ENCODE peak calls at places on chromosomes 2 and 18, in six cellular contexts. X is epithelial cell of esophagus; L is psoas muscle; R is activated CD8-positive, alpha-beta T cell treated with anti-CD3 and anti-CD28 coated beads for 36 hours; M is CD14-positive monocyte; I is tibial nerve. T is an unnamed sample.

GRCh38 chr2:160270571-160271113 is 70.6 kb upstream of the ITGB6 start:
- DNase-seq in X (peak), L (no peak), R (no peak), M (no peak), I (peak), T (no peak)

GRCh38 chr2:224042191-224042696 is 3.2 kb upstream of the SERPINE2 start:
- DNase-seq in X (no peak), L (no peak), R (no peak), M (no peak), I (no peak), T (no peak)

GRCh38 chr2:203002054-203002821 is 12.4 kb upstream of the NBEAL1 start:
- DNase-seq in X (peak), L (no peak), R (no peak), M (no peak), I (no peak), T (no peak)

GRCh38 chr2:234983011-234983726 is 31.4 kb downstream of the SH3BP4 start:
- DNase-seq in X (no peak), L (peak), R (no peak), M (no peak), I (no peak), T (no peak)

GRCh38 chr18:48937869-48938750 is 12.7 kb downstream of the SMAD7 start:
- DNase-seq in X (no peak), L (no peak), R (no peak), M (no peak), I (no peak), T (no peak)

GRCh38 chr2:226635221-226635620 is 164.4 kb downstream of the IRS1 start:
- DNase-seq in X (no peak), L (no peak), R (no peak), M (no peak), I (no peak), T (no peak)

GRCh38 chr2:69309336-69310048 is 77.5 kb downstream of the GFPT1 start:
- DNase-seq in X (peak), L (no peak), R (no peak), M (no peak), I (no peak), T (no peak)

GRCh38 chr18:73679941-73680700 is 467.5 kb downstream of the FBXO15 start:
- DNase-seq in X (peak), L (no peak), R (no peak), M (no peak), I (no peak), T (no peak)

GRCh38 chr2:73938761-73939352 is 12.2 kb downstream of the DGUOK start:
- DNase-seq in X (peak), L (no peak), R (peak), M (no peak), I (no peak), T (no peak)

GRCh38 chr2:120545521-120546076 is 190.1 kb upstream of the GLI2 start:
- DNase-seq in X (no peak), L (no peak), R (no peak), M (no peak), I (no peak), T (no peak)

GRCh38 chr2:125033871-125034270 is 1008.8 kb downstream of the CNTNAP5 start:
- DNase-seq in X (no peak), L (no peak), R (no peak), M (no peak), I (no peak), T (no peak)

GRCh38 chr2:73283545-73284295 is 558 bp downstream of the FBXO41 start:
- DNase-seq in X (no peak), L (no peak), R (peak), M (no peak), I (no peak), T (no peak)

GRCh38 chr2:3785220-3785889 is 82.0 kb downstream of the DCDC2C start:
- DNase-seq in X (peak), L (no peak), R (no peak), M (no peak), I (no peak), T (no peak)

GRCh38 chr2:218216674-218217365 is at the start of gene ARPC2:
- DNase-seq in X (peak), L (peak), R (peak), M (peak), I (peak), T (peak)
- TF ChIP-seq CTCF in X (no peak), L (peak), R (no peak), M (no peak), I (no peak), T (no peak)

GRCh38 chr18:56990678-56991077 is 156.2 kb upstream of the BOD1L2 start:
- DNase-seq in X (no peak), L (no peak), R (no peak), M (no peak), I (no peak), T (no peak)

GRCh38 chr18:56999823-57000222 is 147.1 kb upstream of the BOD1L2 start:
- DNase-seq in X (no peak), L (no peak), R (no peak), M (no peak), I (no peak), T (no peak)

GRCh38 chr18:56997200-56997599 is 149.7 kb upstream of the BOD1L2 start:
- DNase-seq in X (no peak), L (no peak), R (no peak), M (no peak), I (no peak), T (no peak)

GRCh38 chr18:56992777-56993176 is 154.1 kb upstream of the BOD1L2 start:
- DNase-seq in X (peak), L (no peak), R (no peak), M (no peak), I (no peak), T (no peak)

GRCh38 chr18:56995579-56996194 is 151.2 kb upstream of the BOD1L2 start:
- DNase-seq in X (no peak), L (no peak), R (no peak), M (no peak), I (no peak), T (no peak)
- TF ChIP-seq CTCF in X (no peak), L (no peak), R (no peak), M (no peak), I (no peak), T (no peak)

GRCh38 chr2:79511320-79511951 is 1.4 kb upstream of the CTNNA2 start:
- DNase-seq in X (peak), L (no peak), R (peak), M (no peak), I (no peak), T (peak)

DNA sequence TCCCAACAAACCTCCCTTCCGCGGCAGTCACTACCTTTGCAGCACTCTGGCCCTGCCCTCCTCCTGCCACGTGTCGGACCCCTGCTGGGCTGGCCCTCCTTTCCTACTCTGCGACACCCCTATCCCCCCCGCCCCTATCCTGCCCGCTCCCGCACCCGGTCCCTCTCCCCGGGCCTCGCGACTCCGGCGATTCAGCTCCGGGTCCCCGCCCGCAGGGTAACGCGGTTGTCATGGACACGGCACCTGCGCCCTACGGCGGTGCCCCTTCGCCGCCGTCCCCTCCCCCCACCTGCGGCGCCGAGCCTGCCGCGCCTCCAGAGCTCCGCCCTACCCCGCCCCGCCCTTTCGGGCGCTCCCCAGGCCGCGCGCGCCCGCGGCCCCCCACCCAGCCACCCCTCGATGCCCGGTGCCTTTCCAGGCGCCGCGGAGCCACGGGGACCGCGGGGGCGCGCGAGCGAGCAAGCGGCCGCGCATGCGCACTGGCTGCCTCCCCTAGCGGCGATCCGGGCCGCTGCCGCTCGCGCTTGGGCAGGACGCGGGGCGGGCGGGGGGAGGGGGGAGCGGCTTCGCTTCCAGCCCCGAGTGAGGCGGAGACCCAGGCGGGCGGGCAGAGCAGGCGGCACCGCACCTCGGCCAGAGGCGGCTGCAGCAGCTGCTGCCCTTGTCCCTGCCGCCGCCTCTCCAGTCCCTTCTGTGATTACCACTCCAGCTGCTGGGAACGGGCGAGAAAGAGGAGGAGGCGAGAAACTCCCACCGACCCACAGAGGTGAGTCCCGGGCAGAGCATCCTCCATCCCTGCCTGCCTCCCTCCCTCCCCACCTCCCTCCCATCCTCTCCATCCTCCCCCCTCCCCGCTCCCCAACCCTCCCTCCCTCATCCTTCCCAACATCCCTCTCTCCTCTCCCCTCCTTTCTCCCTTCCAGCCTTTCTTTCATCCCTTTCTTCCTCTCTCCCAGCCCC is at the start of gene CTNNA2:
- DNase-seq in X (peak), L (no peak), R (peak), M (no peak), I (no peak), T (peak)
- TF ChIP-seq CTCF in X (no peak), L (no peak), R (no peak), M (no peak), I (no peak), T (no peak)

GRCh38 chr2:1584691-1585485 is 159.4 kb downstream of the PXDN start:
- DNase-seq in X (no peak), L (no peak), R (no peak), M (no peak), I (no peak), T (no peak)
- TF ChIP-seq CTCF in X (no peak), L (no peak), R (no peak), M (no peak), I (no peak), T (no peak)

DNA sequence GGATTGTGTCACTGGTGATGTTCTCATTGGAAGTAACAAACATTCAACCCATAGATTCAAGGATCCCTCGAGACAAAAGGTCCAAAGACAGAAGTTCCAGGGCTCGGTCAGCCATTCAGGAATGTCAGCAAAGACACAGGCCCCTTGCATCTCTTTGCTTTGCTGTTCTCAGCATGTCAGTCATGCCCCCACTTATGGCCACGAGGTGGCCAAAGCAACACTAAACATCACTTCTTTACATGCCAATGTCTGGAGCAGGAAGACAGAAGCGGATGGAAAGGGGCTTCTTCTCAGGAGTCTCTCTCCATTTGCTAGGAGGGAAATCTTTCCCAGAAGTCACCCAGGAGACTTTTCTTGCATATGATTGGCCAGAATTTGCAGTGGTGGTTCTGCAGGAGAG is 191.6 kb upstream of the SP5 start:
- DNase-seq in X (no peak), L (no peak), R (no peak), M (no peak), I (no peak), T (no peak)
- TF ChIP-seq CTCF in X (no peak), L (no peak), R (no peak), M (no peak), I (no peak), T (no peak)

GRCh38 chr2:236858661-236859060 is 227.0 kb upstream of the COPS8 start:
- DNase-seq in X (no peak), L (no peak), R (no peak), M (no peak), I (no peak), T (no peak)
- TF ChIP-seq CTCF in X (no peak), L (no peak), R (no peak), M (no peak), I (no peak), T (no peak)

DNA sequence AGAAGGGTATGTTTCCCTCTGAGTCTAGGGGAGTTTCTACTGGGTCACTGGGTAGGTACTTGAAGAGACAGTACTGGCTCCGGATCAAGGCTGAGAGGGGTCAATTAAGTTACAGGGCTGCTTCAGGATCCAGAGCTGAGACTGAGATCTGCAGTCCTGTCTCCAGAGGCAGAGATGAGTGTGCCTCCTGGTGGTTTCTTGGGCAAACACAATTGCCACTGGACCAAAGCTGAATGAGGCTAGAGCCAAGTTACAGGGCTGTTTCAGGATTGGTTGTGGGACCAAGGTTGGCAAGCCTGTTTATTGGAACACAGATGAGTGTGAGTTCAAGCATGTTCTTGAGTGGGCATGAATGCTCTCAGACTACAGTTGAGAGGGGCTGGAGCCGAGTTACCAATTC is 157.9 kb downstream of the ADCYAP1 start:
- DNase-seq in X (no peak), L (no peak), R (no peak), M (no peak), I (no peak), T (no peak)
- TF ChIP-seq CTCF in X (no peak), L (no peak), R (no peak), M (no peak), I (no peak), T (no peak)

DNA sequence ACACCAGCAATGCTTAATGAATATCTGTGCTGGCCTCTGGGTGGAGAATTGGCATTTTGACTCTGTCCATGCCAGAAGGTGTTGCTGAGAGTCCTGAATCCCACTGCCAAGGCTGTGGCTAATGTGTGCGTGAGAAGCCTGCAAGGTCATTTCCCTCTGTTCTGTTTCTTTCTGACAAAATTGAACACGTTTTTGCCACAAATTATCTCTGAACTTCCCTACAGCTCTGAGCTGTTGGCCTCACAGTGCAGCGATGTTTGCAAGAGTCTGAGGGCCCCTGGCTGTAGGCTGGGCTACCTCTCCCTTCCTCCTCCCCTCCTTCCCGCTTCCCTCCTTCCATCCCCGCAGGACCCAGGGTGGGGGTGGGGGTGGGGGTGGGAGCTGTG is 154.1 kb upstream of the HS6ST1 start:
- DNase-seq in X (no peak), L (no peak), R (no peak), M (no peak), I (no peak), T (no peak)
- TF ChIP-seq CTCF in X (no peak), L (no peak), R (no peak), M (no peak), I (no peak), T (no peak)

GRCh38 chr2:146004470-146004869 is 1484.6 kb upstream of the ZEB2 start:
- DNase-seq in X (peak), L (no peak), R (no peak), M (no peak), I (no peak), T (no peak)
- TF ChIP-seq CTCF in X (no peak), L (no peak), R (no peak), M (no peak), I (no peak), T (no peak)

GRCh38 chr2:55314985-55315384 is 46.0 kb upstream of the MTIF2 start:
- DNase-seq in X (no peak), L (no peak), R (no peak), M (no peak), I (no peak), T (no peak)

GRCh38 chr2:55309441-55309840 is 40.4 kb upstream of the MTIF2 start:
- DNase-seq in X (peak), L (no peak), R (no peak), M (no peak), I (no peak), T (no peak)

DNA sequence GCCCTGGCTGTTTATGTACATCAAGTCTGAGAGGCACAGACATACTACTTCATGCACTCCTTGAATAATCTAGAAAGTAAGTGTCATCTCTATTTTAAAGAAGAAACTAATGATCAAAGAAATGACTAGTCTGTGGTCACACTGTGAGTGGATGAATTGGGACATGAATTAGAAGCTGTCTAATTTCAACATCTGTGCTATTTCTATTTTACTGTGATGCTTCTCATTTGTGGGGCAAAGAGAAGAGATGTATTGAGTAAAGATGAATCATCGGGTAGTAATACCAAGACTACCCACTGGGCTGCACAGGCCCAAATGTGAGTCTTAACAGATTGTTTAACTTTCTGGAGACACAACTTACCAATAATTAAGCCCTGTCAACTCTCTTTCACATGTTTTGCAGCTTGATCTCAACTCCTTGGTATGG is 42.4 kb upstream of the MTIF2 start:
- DNase-seq in X (peak), L (no peak), R (peak), M (no peak), I (no peak), T (peak)
- TF ChIP-seq CTCF in X (peak), L (peak), R (peak), M (peak), I (no peak), T (no peak)

T was measured in GM20000.